ENCODE peak calls at places on chromosomes 3 and 15, in eight cellular contexts. B is activated T-cell treated with anti-CD3 and anti-CD28 coated beads, Interleukin-2, amount 50 U/mL, for 48 hours; S is stimulated activated CD8-positive, alpha-beta memory T cell treated with anti-CD3 and anti-CD28 coated beads, Interleukin-7, amount 100 ng/mL, for 24 hours; I is stomach; L is HS-27A; N is NCI-H2171 treated with DMSO at 0.1 percent for 48 hours; W is NCI-H2081 treated with DMSO at 0.1 percent for 48 hours; Z is Right ventricle myocardium superior. H is an unnamed sample.

GRCh38 chr3:43996379-43997301 is 245.0 kb upstream of the TOPAZ1 start:
- DNase-seq in B (peak), S (no peak), I (no peak), L (peak), N (peak), W (no peak), Z (no peak), H (no peak)

GRCh38 chr3:134027631-134028030 is 2.1 kb downstream of the SLCO2A1 start:
- DNase-seq in B (no peak), S (no peak), I (no peak), L (no peak), N (no peak), W (no peak), Z (no peak), H (no peak)

GRCh38 chr3:176650478-176650877 is 546.8 kb downstream of the TBL1XR1 start:
- DNase-seq in B (no peak), S (no peak), I (no peak), L (peak), N (no peak), W (no peak), Z (no peak), H (no peak)

GRCh38 chr3:133386876-133387275 is 13.0 kb upstream of the BFSP2 start:
- DNase-seq in B (no peak), S (no peak), I (no peak), L (no peak), N (no peak), W (no peak), Z (no peak), H (no peak)

GRCh38 chr15:37134699-37135131 is 34.4 kb upstream of the MEIS2 start:
- DNase-seq in B (no peak), S (no peak), I (no peak), L (peak), N (peak), W (no peak), Z (no peak), H (no peak)

GRCh38 chr3:9701006-9701405 is 2.6 kb upstream of the CPNE9 start:
- DNase-seq in B (no peak), S (no peak), I (no peak), L (no peak), N (no peak), W (no peak), Z (no peak), H (no peak)

GRCh38 chr3:125032100-125032643 is 23.6 kb downstream of the HEG1 start:
- DNase-seq in B (no peak), S (no peak), I (no peak), L (no peak), N (no peak), W (no peak), Z (peak), H (no peak)

GRCh38 chr15:79943820-79944219 is 27.2 kb downstream of the BCL2A1 start:
- DNase-seq in B (no peak), S (no peak), I (no peak), L (no peak), N (no peak), W (no peak), Z (no peak), H (no peak)

GRCh38 chr15:89129123-89129815 is 41.0 kb downstream of the ABHD2 start:
- DNase-seq in B (peak), S (no peak), I (peak), L (peak), N (no peak), W (no peak), Z (peak), H (no peak)

GRCh38 chr15:40746916-40747418 is 8.1 kb downstream of the RMDN3 start:
- DNase-seq in B (no peak), S (no peak), I (no peak), L (no peak), N (peak), W (no peak), Z (no peak), H (no peak)

GRCh38 chr15:67838789-67839332 is 984 bp downstream of the RNU6-1 start:
- DNase-seq in B (no peak), S (no peak), I (peak), L (no peak), N (no peak), W (no peak), Z (peak), H (no peak)

GRCh38 chr15:38842991-38843610 is 278.5 kb upstream of the RASGRP1 start:
- DNase-seq in B (no peak), S (no peak), I (no peak), L (no peak), N (peak), W (no peak), Z (no peak), H (no peak)

GRCh38 chr15:93274276-93274675 is 185.3 kb upstream of the RGMA start:
- DNase-seq in B (no peak), S (no peak), I (no peak), L (no peak), N (no peak), W (no peak), Z (no peak), H (no peak)

GRCh38 chr3:193650585-193650984 is 57.6 kb downstream of the OPA1 start:
- DNase-seq in B (no peak), S (no peak), I (no peak), L (no peak), N (no peak), W (no peak), Z (no peak), H (no peak)

GRCh38 chr15:89111352-89111751 is 23.1 kb downstream of the ABHD2 start:
- DNase-seq in B (no peak), S (no peak), I (no peak), L (no peak), N (no peak), W (no peak), Z (no peak), H (no peak)

GRCh38 chr3:29186982-29187718 is 93.7 kb upstream of the RBMS3 start:
- DNase-seq in B (no peak), S (no peak), I (no peak), L (peak), N (no peak), W (no peak), Z (no peak), H (no peak)